ENCODE peak calls at places on chromosomes 3 and 15, in eight cellular contexts. F is NCI-H2171 treated with DMSO at 0.1 percent for 48 hours; W is GM03348; J is amniotic epithelial cell; L is GM04503; A is stimulated activated CD4-positive, alpha-beta T cell treated with anti-CD3 and anti-CD28 coated beads, Interleukin-2, amount 100 ng/mL, for 4 hours; D is C1 segment of cervical spinal cord; T is uterus. O is an unnamed sample.
A peak's percentile ranks its signal among the peaks of the same experiment; 100 is the strongest.

GRCh38 chr3:178785961-178786360 is 249.7 kb downstream of the KCNMB2 start:
- DNase-seq in J (peak; percentile 5), D (no peak), F (no peak), L (no peak), A (no peak), W (no peak), T (no peak), O (no peak)

GRCh38 chr3:133997871-133998635 is 31.7 kb downstream of the SLCO2A1 start:
- DNase-seq in A (no peak), T (no peak), F (no peak), J (no peak), L (no peak), D (no peak), W (no peak), O (no peak)

GRCh38 chr15:47504624-47505256 is 212.6 kb upstream of the SEMA6D start:
- DNase-seq in F (no peak), J (no peak), A (no peak), D (peak; percentile 38), L (no peak), W (no peak), T (no peak), O (no peak)

GRCh38 chr15:56528136-56528535 is 63.2 kb upstream of the MNS1 start:
- DNase-seq in W (no peak), T (no peak), F (no peak), J (no peak), A (no peak), D (no peak), L (no peak), O (no peak)

GRCh38 chr15:81507831-81508230 is 133.8 kb upstream of the TMC3 start:
- DNase-seq in F (no peak), T (no peak), J (no peak), L (no peak), D (no peak), W (no peak), A (no peak), O (no peak)

GRCh38 chr3:1664266-1664665 is 434.4 kb upstream of the CNTN4 start:
- DNase-seq in J (no peak), W (no peak), D (no peak), F (no peak), A (no peak), T (no peak), L (no peak), O (no peak)

GRCh38 chr3:67819447-67819846 is 165.0 kb upstream of the SUCLG2 start:
- DNase-seq in D (no peak), F (no peak), T (no peak), W (no peak), A (no peak), L (no peak), J (no peak), O (no peak)

GRCh38 chr3:94004301-94004910 is 24.0 kb downstream of the STX19 start:
- DNase-seq in F (peak; percentile 60), L (peak; percentile 14), T (no peak), A (no peak), J (peak; percentile 74), D (no peak), W (peak; percentile 70), O (peak; percentile 73)

GRCh38 chr3:191499307-191500125 is 38.6 kb downstream of the PYDC2 start:
- DNase-seq in T (peak; percentile 23), A (no peak), D (no peak), L (no peak), J (no peak), F (peak; percentile 12), W (peak; percentile 40), O (no peak)

GRCh38 chr3:156763386-156763785 is 62.8 kb upstream of the LEKR1 start:
- DNase-seq in T (no peak), W (no peak), A (no peak), L (no peak), D (no peak), J (no peak), F (no peak), O (no peak)

GRCh38 chr3:47504113-47504512 is 9.4 kb downstream of the ELP6 start:
- DNase-seq in A (no peak), F (no peak), L (no peak), T (no peak), J (no peak), D (no peak), W (no peak), O (no peak)

GRCh38 chr15:31304736-31305365 is 21.8 kb upstream of the KLF13 start:
- DNase-seq in F (peak; percentile 58), J (no peak), D (no peak), W (no peak), A (no peak), T (no peak), L (no peak), O (peak; percentile 72)

GRCh38 chr15:90648137-90649070 is 68.7 kb upstream of the BLM start:
- DNase-seq in A (peak; percentile 51), L (no peak), W (peak; percentile 80), F (peak; percentile 54), T (peak; percentile 79), J (peak; percentile 71), D (peak; percentile 5), O (peak; percentile 93)

GRCh38 chr3:16112910-16113504 is 61.5 kb upstream of the GALNT15 start:
- DNase-seq in D (no peak), F (no peak), L (no peak), A (no peak), J (peak; percentile 83), T (no peak), W (peak; percentile 42), O (no peak)

GRCh38 chr3:123420416-123420968 is 28.4 kb downstream of the ADCY5 start:
- DNase-seq in L (no peak), D (no peak), W (no peak), F (no peak), J (no peak), A (no peak), T (no peak), O (no peak)

GRCh38 chr3:16548721-16549120 is 35.2 kb upstream of the RFTN1 start:
- DNase-seq in L (peak; percentile 43), D (no peak), T (no peak), J (peak; percentile 42), W (peak; percentile 31), A (no peak), F (no peak), O (no peak)

GRCh38 chr15:95086543-95087252 is 855.3 kb downstream of the MCTP2 start:
- DNase-seq in L (peak; percentile 64), D (no peak), W (peak; percentile 23), A (no peak), T (no peak), J (peak; percentile 90), F (no peak), O (no peak)

GRCh38 chr15:69410290-69410874 is 3.8 kb upstream of the KIF23 start:
- DNase-seq in T (no peak), L (no peak), D (no peak), F (peak; percentile 71), J (peak; percentile 43), A (peak; percentile 21), W (no peak), O (no peak)

GRCh38 chr15:89122532-89123525 is 34.6 kb downstream of the ABHD2 start:
- DNase-seq in J (peak; percentile 32), T (no peak), L (peak; percentile 37), D (no peak), A (no peak), W (peak; percentile 58), F (no peak), O (no peak)

GRCh38 chr3:30693470-30694120 is 87.2 kb downstream of the TGFBR2 start:
- DNase-seq in L (no peak), W (peak; percentile 78), A (peak; percentile 53), F (peak; percentile 62), T (no peak), J (peak; percentile 80), D (no peak), O (peak; percentile 71)